ENCODE peak calls at places on chromosomes 6 and 20, in five cellular contexts. One of them, this sample, is unnamed.

GRCh38 chr6:74578339-74578738 is 627.5 kb downstream of the COL12A1 start:
- DNase-seq in tibial artery: no peak
- DNase-seq in neural progenitor cell: no peak
- DNase-seq in foreskin fibroblast: peak; percentile 82
- DNase-seq in fibroblast of gingiva: peak; percentile 95
- DNase-seq in this sample: no peak

GRCh38 chr6:105194591-105194990 is 14.8 kb upstream of the POPDC3 start:
- DNase-seq in tibial artery: no peak
- DNase-seq in neural progenitor cell: no peak
- DNase-seq in foreskin fibroblast: no peak
- DNase-seq in fibroblast of gingiva: no peak
- DNase-seq in this sample: no peak

GRCh38 chr6:33383427-33384185 is 8.0 kb upstream of the KIFC1 start:
- DNase-seq in tibial artery: no peak
- DNase-seq in neural progenitor cell: no peak
- DNase-seq in foreskin fibroblast: no peak
- DNase-seq in fibroblast of gingiva: no peak
- DNase-seq in this sample: no peak

GRCh38 chr20:34249291-34249690 is 8.1 kb downstream of the ASIP start:
- DNase-seq in tibial artery: no peak
- DNase-seq in neural progenitor cell: no peak
- DNase-seq in foreskin fibroblast: peak; percentile 63
- DNase-seq in fibroblast of gingiva: peak; percentile 80
- DNase-seq in this sample: no peak

GRCh38 chr6:26284537-26285142 is 80.4 kb upstream of the BTN3A2 start:
- DNase-seq in tibial artery: peak; percentile 55
- DNase-seq in neural progenitor cell: peak; percentile 82
- DNase-seq in foreskin fibroblast: no peak
- DNase-seq in fibroblast of gingiva: peak; percentile 66
- DNase-seq in this sample: peak; percentile 63

GRCh38 chr6:32244946-32245398 is 21.1 kb upstream of the NOTCH4 start:
- DNase-seq in tibial artery: peak; percentile 78
- DNase-seq in neural progenitor cell: peak; percentile 82
- DNase-seq in foreskin fibroblast: peak; percentile 67
- DNase-seq in fibroblast of gingiva: peak; percentile 82
- DNase-seq in this sample: peak; percentile 83

GRCh38 chr6:137910424-137910834 is 43.4 kb downstream of the TNFAIP3 start:
- DNase-seq in tibial artery: peak; percentile 28
- DNase-seq in neural progenitor cell: no peak
- DNase-seq in foreskin fibroblast: no peak
- DNase-seq in fibroblast of gingiva: peak; percentile 79
- DNase-seq in this sample: no peak

GRCh38 chr20:63032026-63032800 is 25.4 kb upstream of the BHLHE23 start:
- DNase-seq in tibial artery: no peak
- DNase-seq in neural progenitor cell: no peak
- DNase-seq in foreskin fibroblast: no peak
- DNase-seq in fibroblast of gingiva: no peak
- DNase-seq in this sample: no peak

GRCh38 chr6:53326372-53327016 is 22.3 kb downstream of the ELOVL5 start:
- DNase-seq in tibial artery: peak; percentile 20
- DNase-seq in neural progenitor cell: no peak
- DNase-seq in foreskin fibroblast: peak; percentile 95
- DNase-seq in fibroblast of gingiva: peak; percentile 95
- DNase-seq in this sample: no peak

GRCh38 chr6:127520061-127520460 is 926 bp upstream of the MTCL3 start:
- DNase-seq in tibial artery: no peak
- DNase-seq in neural progenitor cell: peak; percentile 32
- DNase-seq in foreskin fibroblast: no peak
- DNase-seq in fibroblast of gingiva: no peak
- DNase-seq in this sample: no peak

GRCh38 chr20:19254956-19255355 is 42.5 kb downstream of the SLC24A3 start:
- DNase-seq in tibial artery: no peak
- DNase-seq in neural progenitor cell: no peak
- DNase-seq in foreskin fibroblast: no peak
- DNase-seq in fibroblast of gingiva: peak; percentile 69
- DNase-seq in this sample: peak; percentile 29

GRCh38 chr20:12882832-12883506 is 125.8 kb upstream of the SPTLC3 start:
- DNase-seq in tibial artery: no peak
- DNase-seq in neural progenitor cell: no peak
- DNase-seq in foreskin fibroblast: peak; percentile 7
- DNase-seq in fibroblast of gingiva: peak; percentile 66
- DNase-seq in this sample: no peak

GRCh38 chr6:6703720-6704422 is 115.4 kb downstream of the LY86 start:
- DNase-seq in tibial artery: no peak
- DNase-seq in neural progenitor cell: no peak
- DNase-seq in foreskin fibroblast: no peak
- DNase-seq in fibroblast of gingiva: no peak
- DNase-seq in this sample: no peak

GRCh38 chr20:11901127-11901526 is 16.6 kb upstream of the BTBD3 start:
- DNase-seq in tibial artery: no peak
- DNase-seq in neural progenitor cell: peak; percentile 15
- DNase-seq in foreskin fibroblast: peak; percentile 86
- DNase-seq in fibroblast of gingiva: no peak
- DNase-seq in this sample: no peak

GRCh38 chr6:144534123-144534676 is 249.1 kb downstream of the UTRN start:
- DNase-seq in tibial artery: no peak
- DNase-seq in neural progenitor cell: no peak
- DNase-seq in foreskin fibroblast: no peak
- DNase-seq in fibroblast of gingiva: peak; percentile 14
- DNase-seq in this sample: no peak

GRCh38 chr20:37977786-37978185 is 55.5 kb downstream of the TTI1 start:
- DNase-seq in tibial artery: no peak
- DNase-seq in neural progenitor cell: no peak
- DNase-seq in foreskin fibroblast: no peak
- DNase-seq in fibroblast of gingiva: no peak
- DNase-seq in this sample: no peak

GRCh38 chr6:46909371-46909770 is 12.4 kb downstream of the ADGRF5 start:
- DNase-seq in tibial artery: no peak
- DNase-seq in neural progenitor cell: no peak
- DNase-seq in foreskin fibroblast: no peak
- DNase-seq in fibroblast of gingiva: no peak
- DNase-seq in this sample: no peak

GRCh38 chr6:129859524-129859923 is 1.6 kb downstream of the TMEM244 start:
- DNase-seq in tibial artery: no peak
- DNase-seq in neural progenitor cell: no peak
- DNase-seq in foreskin fibroblast: no peak
- DNase-seq in fibroblast of gingiva: peak; percentile 49
- DNase-seq in this sample: no peak